ENCODE peak calls at places on chromosomes 1 and 21, in six cellular contexts. P, H, S, T, M and O are unnamed samples.

GRCh38 chr21:27110956-27111355 is 144.1 kb upstream of the ADAMTS5 start:
- DNase-seq in M (no peak), S (no peak), P (no peak), T (no peak), H (no peak), O (no peak)

GRCh38 chr1:109615879-109616278 is 3.5 kb downstream of the GNAT2 start:
- DNase-seq in M (peak), P (no peak), T (no peak), H (no peak), S (no peak), O (no peak)

GRCh38 chr1:219304227-219305226 is 130.8 kb downstream of the LYPLAL1 start:
- DNase-seq in S (no peak), H (no peak), T (peak), P (peak), M (no peak), O (no peak)

GRCh38 chr1:167599839-167600581 is 30.0 kb upstream of the RCSD1 start:
- DNase-seq in P (peak), H (peak), M (peak), T (peak), S (no peak), O (peak)

GRCh38 chr1:10624256-10625050 is 149.7 kb downstream of the PEX14 start:
- DNase-seq in T (no peak), S (no peak), P (no peak), M (no peak), H (no peak), O (no peak)

GRCh38 chr1:150976879-150977694 is 2.5 kb upstream of the CERS2 start:
- DNase-seq in M (peak), H (no peak), S (peak), T (peak), P (peak), O (peak)

GRCh38 chr21:45982758-45983731 is 1.5 kb downstream of the COL6A1 start:
- DNase-seq in T (no peak), H (no peak), M (no peak), S (no peak), P (peak), O (no peak)

GRCh38 chr1:223609961-223610360 is 55.5 kb downstream of the CAPN8 start:
- DNase-seq in H (no peak), P (no peak), S (no peak), T (no peak), M (no peak), O (no peak)

GRCh38 chr1:199310701-199311100 is 671.9 kb downstream of the PTPRC start:
- DNase-seq in M (no peak), H (no peak), S (no peak), P (no peak), T (no peak), O (no peak)

GRCh38 chr21:40847956-40848355 is 998 bp upstream of the DSCAM start:
- DNase-seq in H (no peak), T (no peak), M (no peak), P (no peak), S (no peak), O (no peak)

GRCh38 chr1:4615501-4615900 is 38.9 kb upstream of the AJAP1 start:
- DNase-seq in S (no peak), H (no peak), P (no peak), M (no peak), T (no peak), O (no peak)

GRCh38 chr21:37647781-37648180 is 268.5 kb downstream of the KCNJ6 start:
- DNase-seq in P (no peak), S (no peak), H (no peak), M (no peak), T (no peak), O (no peak)

GRCh38 chr1:240399381-240399780 is 212.6 kb downstream of the GREM2 start:
- DNase-seq in H (peak), S (no peak), T (peak), M (no peak), P (no peak), O (no peak)

GRCh38 chr1:66693856-66694255 is 58.4 kb upstream of the DYNLT5 start:
- DNase-seq in P (no peak), S (no peak), T (no peak), H (no peak), M (no peak), O (no peak)

GRCh38 chr1:206040328-206040727 is 12.6 kb upstream of the RHEX start:
- DNase-seq in M (no peak), T (no peak), H (no peak), P (no peak), S (no peak), O (no peak)

GRCh38 chr1:110188116-110188618 is 21.9 kb upstream of the KCNC4 start:
- DNase-seq in M (no peak), S (no peak), H (no peak), T (no peak), P (no peak), O (no peak)

GRCh38 chr1:9797049-9797448 is 26.7 kb downstream of the CLSTN1 start:
- DNase-seq in M (no peak), S (no peak), P (no peak), T (no peak), H (no peak), O (no peak)

GRCh38 chr1:81681104-81681503 is 119.6 kb upstream of the ADGRL2 start:
- DNase-seq in P (no peak), T (no peak), S (no peak), M (no peak), H (no peak), O (no peak)

GRCh38 chr1:203089651-203090045 is 3.8 kb upstream of the MYOG start:
- DNase-seq in S (no peak), P (no peak), H (no peak), T (no peak), M (no peak), O (no peak)

GRCh38 chr1:183932412-183932811 is 105.1 kb downstream of the COLGALT2 start:
- DNase-seq in H (peak), T (no peak), M (no peak), P (peak), S (no peak), O (no peak)

GRCh38 chr1:26959722-26960624 is at the start of gene KDF1:
- DNase-seq in S (peak), T (no peak), M (peak), P (no peak), H (no peak), O (peak)

GRCh38 chr1:6260433-6260934 is 414 bp downstream of the GPR153 start:
- DNase-seq in M (no peak), S (no peak), H (no peak), P (no peak), T (no peak), O (no peak)

GRCh38 chr1:155177192-155177917 is 3.7 kb downstream of the TRIM46 start:
- DNase-seq in H (no peak), T (no peak), S (no peak), P (no peak), M (no peak), O (no peak)

GRCh38 chr1:208233546-208233945 is 10.6 kb downstream of the PLXNA2 start:
- DNase-seq in S (no peak), M (no peak), H (no peak), T (no peak), P (no peak), O (no peak)

GRCh38 chr21:46048926-46049889 is 48.7 kb upstream of the COL6A2 start:
- DNase-seq in T (no peak), P (peak), M (no peak), S (no peak), H (peak), O (no peak)

GRCh38 chr1:18157968-18158367 is 50.4 kb downstream of the IGSF21 start:
- DNase-seq in S (no peak), T (no peak), H (no peak), M (no peak), P (no peak), O (no peak)

GRCh38 chr1:23330846-23331245 is 13.2 kb downstream of the HNRNPR start:
- DNase-seq in T (no peak), S (no peak), H (no peak), M (no peak), P (no peak), O (no peak)

GRCh38 chr1:31859044-31859443 is 43.2 kb upstream of the SPOCD1 start:
- DNase-seq in T (no peak), H (no peak), P (no peak), S (no peak), M (no peak), O (no peak)

GRCh38 chr21:31410763-31411278 is 66.8 kb upstream of the TIAM1 start:
- DNase-seq in S (no peak), T (no peak), H (no peak), P (no peak), M (no peak), O (no peak)

GRCh38 chr1:218299416-218299815 is 14.3 kb downstream of the RRP15 start:
- DNase-seq in M (no peak), T (peak), P (no peak), H (peak), S (no peak), O (no peak)

GRCh38 chr1:112237983-112238515 is 158.0 kb upstream of the CTTNBP2NL start:
- DNase-seq in H (no peak), T (no peak), S (no peak), M (no peak), P (no peak), O (no peak)

GRCh38 chr1:18796950-18797349 is 62.5 kb downstream of the TAS1R2 start:
- DNase-seq in P (no peak), H (no peak), M (no peak), T (no peak), S (no peak), O (no peak)

GRCh38 chr1:222071313-222071886 is 329.5 kb upstream of the DUSP10 start:
- DNase-seq in T (no peak), M (no peak), S (no peak), P (no peak), H (no peak), O (no peak)

GRCh38 chr1:231663211-231663792 is 36.7 kb downstream of the DISC1 start:
- DNase-seq in M (no peak), P (no peak), T (no peak), H (no peak), S (no peak), O (no peak)

GRCh38 chr1:93016171-93016570 is 54.9 kb upstream of the DIPK1A start:
- DNase-seq in T (no peak), H (no peak), M (no peak), S (no peak), P (no peak), O (no peak)

GRCh38 chr1:85398391-85399064 is 66.4 kb downstream of the DDAH1 start:
- DNase-seq in M (no peak), P (no peak), H (peak), T (peak), S (no peak), O (no peak)